ENCODE peak calls at places on chromosomes 3 and 15, in nine cellular contexts. K, U, A, X, I, N, Q, J and O are unnamed samples. For H3K4me1 and H3K36me3, the result is how much of the 10 kb centered on the place peaks cover.

GRCh38 chr3:42705039-42705767 is 2.6 kb upstream of the HHATL start:
- DNase-seq in I (no peak), X (no peak), Q (no peak), J (no peak), U (no peak), N (no peak), K (no peak), A (no peak), O (no peak)

GRCh38 chr15:91963051-91963450 is 109.5 kb downstream of the SLCO3A1 start:
- DNase-seq in Q (no peak), I (no peak), U (no peak), A (no peak), K (no peak), X (no peak), J (no peak), N (no peak), O (no peak)

GRCh38 chr15:101201411-101202174 is 50.3 kb downstream of the CHSY1 start:
- DNase-seq in X (peak), U (peak), N (peak), K (peak), Q (no peak), A (peak), I (peak), J (peak), O (peak)

GRCh38 chr15:29674661-29675533 is 147.4 kb downstream of the TJP1 start:
- DNase-seq in K (peak), N (peak), U (peak), A (no peak), Q (peak), I (peak), J (peak), X (no peak), O (peak)

GRCh38 chr3:100402150-100402706 is 889 bp downstream of the LNP1 start:
- DNase-seq in K (no peak), I (peak), J (no peak), Q (no peak), X (no peak), A (no peak), N (no peak), U (no peak), O (no peak)

GRCh38 chr3:141845407-141846049 is 30.9 kb upstream of the ATP1B3 start:
- DNase-seq in K (no peak), J (peak), A (no peak), N (peak), X (no peak), I (no peak), U (no peak), Q (peak), O (no peak)

GRCh38 chr15:59170295-59170881 is 36.3 kb upstream of the LDHAL6B start:
- DNase-seq in N (no peak), Q (no peak), I (no peak), X (peak), K (peak), J (peak), A (peak), U (peak), O (no peak)

GRCh38 chr3:120604382-120604781 is 8.2 kb downstream of the NDUFB4 start:
- DNase-seq in J (no peak), N (no peak), Q (no peak), U (no peak), X (no peak), I (no peak), K (no peak), A (no peak), O (no peak)

GRCh38 chr3:29427266-29428103 is 146.6 kb downstream of the RBMS3 start:
- DNase-seq in J (no peak), Q (no peak), U (no peak), K (no peak), I (no peak), X (no peak), A (no peak), N (no peak), O (no peak)

GRCh38 chr15:100623301-100623700 is 20.9 kb downstream of the ASB7 start:
- DNase-seq in X (no peak), N (no peak), U (no peak), Q (no peak), I (no peak), A (no peak), K (no peak), J (no peak), O (no peak)

GRCh38 chr3:183161552-183162345 is 785 bp downstream of the LAMP3 start:
- DNase-seq in A (peak), K (no peak), I (no peak), X (no peak), J (no peak), Q (no peak), U (no peak), N (peak), O (peak)

GRCh38 chr15:57044961-57045360 is 126.5 kb downstream of the TCF12 start:
- DNase-seq in I (no peak), Q (no peak), J (no peak), A (no peak), K (no peak), X (no peak), N (no peak), U (no peak), O (no peak)

GRCh38 chr15:39629376-39629775 is 48.5 kb downstream of the THBS1 start:
- DNase-seq in Q (peak), U (no peak), K (peak), J (peak), I (peak), X (no peak), N (no peak), A (no peak), O (peak)

GRCh38 chr15:31304736-31305365 is 21.8 kb upstream of the KLF13 start:
- DNase-seq in N (no peak), Q (no peak), U (no peak), A (no peak), X (no peak), I (no peak), J (no peak), K (no peak), O (no peak)

GRCh38 chr15:71352765-71353164 is 237.5 kb downstream of the THSD4 start:
- DNase-seq in K (no peak), I (no peak), N (no peak), X (no peak), J (no peak), U (no peak), A (no peak), Q (no peak), O (no peak)

GRCh38 chr15:71353171-71353570 is 237.9 kb downstream of the THSD4 start:
- DNase-seq in Q (no peak), K (no peak), I (no peak), A (no peak), U (no peak), X (no peak), J (no peak), N (no peak), O (no peak)

GRCh38 chr15:71357967-71358366 is 242.7 kb downstream of the THSD4 start:
- DNase-seq in J (no peak), X (no peak), I (no peak), Q (no peak), N (no peak), U (no peak), A (no peak), K (no peak), O (no peak)

GRCh38 chr15:71357357-71357756 is 242.1 kb downstream of the THSD4 start:
- DNase-seq in U (peak), Q (no peak), N (no peak), A (no peak), K (no peak), J (peak), I (no peak), X (no peak), O (no peak)

GRCh38 chr15:71355268-71355667 is 240.0 kb downstream of the THSD4 start:
- DNase-seq in J (no peak), A (no peak), Q (no peak), U (no peak), I (no peak), K (no peak), N (no peak), X (no peak), O (no peak)
- H3K4me1 ChIP-seq in J (under half), A (under half), Q (under half), U (under half), I (under half), K (under half), N (under half), X (under half), O (under half)

GRCh38 chr3:150555859-150556436 is 9.4 kb downstream of the EIF2A start:
- DNase-seq in Q (no peak), K (no peak), I (no peak), X (no peak), N (no peak), A (no peak), U (no peak), J (no peak), O (no peak)
- H3K36me3 ChIP-seq in Q (under half), K (under half), I (under half), X (half or more), N (half or more), A (under half), U (under half), J (under half), O (under half)

DNA sequence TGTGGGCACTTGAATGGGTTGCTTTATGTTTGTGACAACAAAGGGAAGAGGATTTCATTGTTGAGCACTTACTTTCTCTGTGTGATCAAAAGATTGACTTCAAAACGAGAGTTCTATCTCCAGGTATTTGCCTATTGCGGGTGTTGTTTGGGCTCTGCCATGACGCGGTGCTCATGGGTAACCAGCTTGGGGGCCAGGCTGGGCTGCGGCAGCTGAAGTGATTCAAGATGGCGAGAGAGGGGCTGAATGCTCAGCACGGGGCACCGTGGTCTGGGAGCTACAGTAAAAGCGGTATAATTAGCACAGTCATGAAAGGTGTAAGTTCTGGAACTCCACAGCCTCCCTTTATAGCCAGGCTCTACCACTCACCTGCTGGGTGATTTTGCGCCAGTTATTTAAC is 31.0 kb upstream of the ADCY5 start:
- DNase-seq in I (no peak), X (no peak), N (no peak), J (no peak), Q (no peak), U (no peak), A (no peak), K (no peak), O (no peak)
- H3K4me1 ChIP-seq in I (under half), X (under half), N (under half), J (under half), Q (under half), U (under half), A (under half), K (under half), O (under half)

DNA sequence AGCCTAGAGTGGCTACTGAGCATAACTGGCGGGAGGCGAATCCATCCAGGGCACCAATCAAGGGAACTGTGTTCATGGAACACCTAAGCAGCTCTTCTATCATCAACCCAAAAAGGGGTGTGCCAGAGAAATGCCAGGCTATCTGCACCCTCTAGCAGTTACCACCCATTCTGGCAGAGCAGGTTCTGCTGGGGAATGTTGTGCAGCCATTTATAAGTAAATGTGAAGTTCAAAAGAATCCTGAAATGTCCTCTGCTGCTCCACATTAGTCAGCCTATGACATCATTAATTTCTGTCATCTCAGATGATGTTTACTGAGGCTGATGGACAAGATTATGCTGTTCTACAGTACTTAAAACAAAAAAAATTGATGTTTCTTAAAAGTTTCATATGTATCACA is 7.7 kb downstream of the SKIC8 start:
- DNase-seq in X (no peak), Q (no peak), A (no peak), J (no peak), U (no peak), K (no peak), I (no peak), N (no peak), O (no peak)
- H3K36me3 ChIP-seq in X (half or more), Q (under half), A (under half), J (under half), U (under half), K (under half), I (under half), N (half or more), O (under half)

GRCh38 chr3:40764722-40765121 is 240.0 kb downstream of the ZNF621 start:
- DNase-seq in Q (peak), K (no peak), J (no peak), X (no peak), U (no peak), N (no peak), I (no peak), A (no peak), O (no peak)
- H3K4me1 ChIP-seq in Q (under half), K (under half), J (under half), X (under half), U (under half), N (under half), I (under half), A (under half), O (under half)

DNA sequence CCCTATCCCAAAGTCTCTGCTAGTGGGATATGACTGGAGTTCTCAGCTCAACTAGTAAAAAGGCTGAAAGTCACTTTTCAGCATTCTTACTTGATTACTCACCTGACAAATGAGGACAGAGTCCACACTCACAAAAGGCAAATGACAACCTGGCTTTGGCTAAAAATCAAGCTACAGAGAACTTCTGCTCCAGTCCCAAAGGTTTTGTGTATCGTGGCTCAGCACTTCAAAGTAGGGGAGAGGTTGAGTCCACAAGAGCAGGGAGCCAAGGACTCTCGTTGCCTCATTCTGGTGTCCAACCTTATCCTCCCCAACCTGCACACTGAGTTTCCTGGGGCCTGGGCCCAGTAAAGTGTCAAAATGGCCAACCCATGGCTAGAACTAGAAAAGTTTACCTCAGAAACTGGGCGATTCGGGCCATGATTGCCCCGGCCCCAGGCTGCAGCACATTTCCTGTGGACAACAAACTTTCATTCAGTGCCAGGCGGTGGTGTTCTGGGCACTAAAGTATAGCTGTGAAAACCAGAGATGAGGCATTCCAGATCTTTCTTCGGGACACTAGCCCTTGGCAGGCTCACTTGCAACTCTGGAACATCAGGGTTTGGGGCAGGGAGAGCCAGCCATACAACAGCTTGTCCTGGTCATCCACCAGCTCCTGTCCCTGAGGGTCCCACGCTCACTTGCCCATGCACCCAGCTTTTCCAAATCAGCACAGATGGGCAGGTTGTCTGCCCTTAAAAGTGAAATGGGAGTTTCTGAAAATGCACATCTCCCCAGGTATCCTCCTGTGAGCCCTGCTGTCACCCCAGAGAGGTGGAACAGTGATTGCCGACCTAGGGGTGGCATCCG is 3.1 kb downstream of the ACAA1 start:
- DNase-seq in K (no peak), X (no peak), N (no peak), A (no peak), U (no peak), I (no peak), Q (peak), J (peak), O (no peak)
- H3K36me3 ChIP-seq in K (half or more), X (half or more), N (half or more), A (under half), U (under half), I (under half), Q (under half), J (under half), O (under half)

DNA sequence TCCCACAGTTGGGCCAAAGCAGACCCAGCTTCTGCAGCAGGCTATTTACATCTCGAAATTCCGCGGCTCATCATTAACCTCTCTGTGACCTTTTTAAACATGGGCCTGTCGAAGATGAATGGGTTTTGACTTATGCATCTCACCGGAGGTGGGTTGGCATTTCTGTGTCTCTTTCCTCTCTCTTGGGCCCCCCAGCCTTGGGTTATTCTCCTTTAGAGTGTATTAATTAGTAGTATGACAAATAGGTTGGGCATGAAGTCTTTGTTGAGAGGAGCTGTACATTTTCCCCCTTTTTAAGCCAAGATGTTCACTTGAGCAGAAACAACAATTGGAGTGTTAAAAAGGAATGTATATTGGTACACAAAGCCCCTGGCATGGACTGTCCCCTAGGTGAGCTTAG is 9.8 kb downstream of the SMAD6 start:
- DNase-seq in X (no peak), K (no peak), I (no peak), A (no peak), J (no peak), N (no peak), Q (no peak), U (no peak), O (no peak)
- H3K4me1 ChIP-seq in X (under half), K (under half), I (under half), A (under half), J (half or more), N (under half), Q (under half), U (under half), O (under half)